ENCODE peak calls at places on chromosomes 12 and 14, in five cellular contexts. M is GM12878, N is K562, P is H1, Q is HepG2. I is an unnamed sample.
A peak's percentile ranks its signal among the peaks of the same experiment; 100 is the strongest.

GRCh38 chr12:3432176-3432742 is 58.7 kb upstream of the PRMT8 start:
- DNase-seq in N (no peak), Q (peak; percentile 14), P (no peak), M (no peak), I (peak; percentile 67)

GRCh38 chr12:116200812-116201211 is 76.7 kb downstream of the MED13L start:
- DNase-seq in M (no peak), Q (no peak), N (peak; percentile 33), P (no peak), I (no peak)

GRCh38 chr12:130100634-130101033 is 61.6 kb upstream of the FZD10 start:
- DNase-seq in N (no peak), Q (no peak), P (no peak), M (no peak), I (no peak)

GRCh38 chr14:32826404-32827082 is 112.1 kb upstream of the NPAS3 start:
- DNase-seq in P (no peak), M (no peak), N (no peak), Q (no peak), I (peak; percentile 61)

GRCh38 chr12:112285600-112286401 is 96.4 kb downstream of the HECTD4 start:
- DNase-seq in Q (peak; percentile 83), M (no peak), P (no peak), N (no peak), I (no peak)

GRCh38 chr12:39824505-39825198 is 205.0 kb upstream of the ABCD2 start:
- DNase-seq in P (no peak), Q (peak; percentile 6), M (no peak), N (no peak), I (no peak)

GRCh38 chr12:59115526-59115925 is 195.2 kb upstream of the LRIG3 start:
- DNase-seq in N (no peak), P (no peak), M (no peak), Q (no peak), I (no peak)

GRCh38 chr12:105759172-105759571 is 379.6 kb downstream of the NUAK1 start:
- DNase-seq in N (peak; percentile 2), P (no peak), Q (no peak), M (no peak), I (no peak)

GRCh38 chr14:105484069-105484996 is 2.4 kb upstream of the CRIP1 start:
- DNase-seq in M (no peak), P (peak; percentile 42), N (no peak), Q (no peak), I (no peak)

GRCh38 chr12:91576432-91576831 is 393.8 kb upstream of the DCN start:
- DNase-seq in M (no peak), Q (no peak), P (no peak), N (no peak), I (no peak)

GRCh38 chr14:103483600-103483999 is 39.0 kb downstream of the CKB start:
- DNase-seq in N (no peak), P (no peak), Q (no peak), M (no peak), I (no peak)

GRCh38 chr14:69484444-69485113 is at the start of gene PLEKHD1:
- DNase-seq in Q (no peak), N (no peak), M (no peak), P (peak; percentile 87), I (peak; percentile 79)

GRCh38 chr14:32635103-32635719 is 303.5 kb upstream of the NPAS3 start:
- DNase-seq in Q (no peak), P (no peak), M (no peak), N (no peak), I (no peak)

GRCh38 chr14:70735043-70735442 is 74.3 kb downstream of the MAP3K9 start:
- DNase-seq in M (no peak), Q (no peak), P (no peak), N (no peak), I (no peak)

GRCh38 chr12:79344855-79345840 is 345.6 kb downstream of the PAWR start:
- DNase-seq in Q (peak; percentile 59), M (peak; percentile 2), N (peak; percentile 41), P (no peak), I (peak; percentile 85)

GRCh38 chr12:121812320-121812871 is 8.6 kb downstream of the SETD1B start:
- DNase-seq in N (peak; percentile 79), Q (no peak), M (no peak), P (peak; percentile 91), I (peak; percentile 89)

GRCh38 chr14:51328089-51328941 is 88.3 kb downstream of the TMX1 start:
- DNase-seq in N (no peak), M (no peak), Q (no peak), P (no peak), I (peak; percentile 11)

GRCh38 chr12:27034607-27035293 is 12.4 kb downstream of the MED21 start:
- DNase-seq in Q (no peak), P (no peak), N (no peak), M (no peak), I (no peak)

GRCh38 chr12:63997198-63997597 is 152.7 kb downstream of the SRGAP1 start:
- DNase-seq in P (no peak), Q (no peak), M (no peak), N (no peak), I (no peak)

GRCh38 chr12:1634590-1635191 is 5.7 kb downstream of the WNT5B start:
- DNase-seq in P (peak; percentile 88), Q (peak; percentile 27), N (peak; percentile 74), M (no peak), I (peak; percentile 91)

GRCh38 chr14:42523656-42524055 is 917.0 kb downstream of the LRFN5 start:
- DNase-seq in Q (no peak), P (no peak), M (peak; percentile 36), N (no peak), I (no peak)

GRCh38 chr12:42320796-42321195 is 5.1 kb downstream of the ZCRB1 start:
- DNase-seq in Q (no peak), N (no peak), P (no peak), M (no peak), I (no peak)

GRCh38 chr12:4169959-4170358 is 103.6 kb upstream of the CCND2 start:
- DNase-seq in N (no peak), M (no peak), P (peak; percentile 28), Q (no peak), I (no peak)

GRCh38 chr14:68519788-68520187 is 273.1 kb downstream of the ZFP36L1 start:
- DNase-seq in Q (no peak), P (no peak), N (no peak), M (no peak), I (no peak)

GRCh38 chr14:89186850-89187376 is 230.1 kb downstream of the FOXN3 start:
- DNase-seq in N (peak; percentile 9), M (no peak), P (no peak), Q (no peak), I (no peak)

GRCh38 chr12:57470286-57470969 is 9.2 kb downstream of the ARHGAP9 start:
- DNase-seq in Q (no peak), P (no peak), N (no peak), M (no peak), I (no peak)

GRCh38 chr12:98416845-98417244 is 98.5 kb upstream of the TMPO start:
- DNase-seq in Q (no peak), P (no peak), N (peak; percentile 52), M (no peak), I (peak; percentile 41)

GRCh38 chr12:19129486-19130223 is at the start of gene PLEKHA5:
- DNase-seq in P (peak; percentile 86), M (no peak), N (peak; percentile 74), Q (peak; percentile 44), I (peak; percentile 81)

GRCh38 chr12:113130457-113131135 is 5.0 kb downstream of the RASAL1 start:
- DNase-seq in P (peak; percentile 78), N (peak; percentile 27), Q (peak; percentile 29), M (no peak), I (peak; percentile 85)

GRCh38 chr12:169528-170360 is 44.2 kb downstream of the SLC6A12 start:
- DNase-seq in M (no peak), P (no peak), Q (no peak), N (no peak), I (peak; percentile 43)

GRCh38 chr12:48858043-48858442 is 6.1 kb upstream of the DDX23 start:
- DNase-seq in P (no peak), N (no peak), M (no peak), Q (no peak), I (no peak)

GRCh38 chr14:59060841-59061240 is 127.6 kb upstream of the DAAM1 start:
- DNase-seq in P (no peak), N (no peak), Q (no peak), M (no peak), I (no peak)

GRCh38 chr12:28611115-28611435 is 420.8 kb downstream of the CCDC91 start:
- DNase-seq in M (no peak), N (no peak), Q (no peak), P (no peak), I (no peak)

GRCh38 chr14:55386037-55386798 is 25.4 kb downstream of the ATG14 start:
- DNase-seq in Q (no peak), N (peak; percentile 33), M (no peak), P (no peak), I (no peak)

GRCh38 chr14:30982583-30982982 is 42.9 kb upstream of the AP4S1 start:
- DNase-seq in N (no peak), P (no peak), M (no peak), Q (no peak), I (no peak)
- TF ChIP-seq CREB1 in N (no peak), P (no peak), M (no peak), Q (no peak), I (no peak)

GRCh38 chr12:132506730-132507538 is 17.0 kb downstream of the FBRSL1 start:
- DNase-seq in Q (no peak), M (no peak), P (no peak), N (peak; percentile 56), I (no peak)

GRCh38 chr12:132506328-132506727 is 16.4 kb downstream of the FBRSL1 start:
- DNase-seq in P (no peak), Q (no peak), N (no peak), M (no peak), I (no peak)

GRCh38 chr12:132505105-132505851 is 15.3 kb downstream of the FBRSL1 start:
- DNase-seq in P (no peak), Q (no peak), M (no peak), N (no peak), I (no peak)

GRCh38 chr12:132507656-132508055 is 17.7 kb downstream of the FBRSL1 start:
- DNase-seq in P (no peak), N (no peak), M (no peak), Q (no peak), I (no peak)

GRCh38 chr12:132505852-132506219 is 15.9 kb downstream of the FBRSL1 start:
- DNase-seq in M (no peak), Q (no peak), N (no peak), P (no peak), I (no peak)
- H3K4me1 ChIP-seq in M (peaks cover 9% of the 10 kb centered on the region), Q (peaks cover 22% of the 10 kb centered on the region), N (peaks cover 18% of the 10 kb centered on the region), P (no peaks in the 10 kb centered on the region), I (peaks cover 21% of the 10 kb centered on the region)

GRCh38 chr12:114562654-114563053 is 121.3 kb downstream of the TBX3 start:
- DNase-seq in Q (no peak), M (no peak), N (no peak), P (peak; percentile 57), I (peak; percentile 40)
- H3K27me3 ChIP-seq in Q (no peaks in the 10 kb centered on the region), M (no peaks in the 10 kb centered on the region), N (no peaks in the 10 kb centered on the region), P (no peaks in the 10 kb centered on the region), I (no peaks in the 10 kb centered on the region)

GRCh38 chr12:67531519-67531918 is 117.0 kb upstream of the DYRK2 start:
- DNase-seq in P (no peak), Q (no peak), M (no peak), N (no peak), I (no peak)

GRCh38 chr12:67533159-67533558 is 115.4 kb upstream of the DYRK2 start:
- DNase-seq in M (no peak), Q (no peak), P (no peak), N (no peak), I (no peak)

GRCh38 chr12:67534046-67534445 is 114.5 kb upstream of the DYRK2 start:
- DNase-seq in Q (no peak), N (no peak), M (no peak), P (no peak), I (no peak)

GRCh38 chr12:67535176-67535575 is 113.4 kb upstream of the DYRK2 start:
- DNase-seq in M (no peak), N (no peak), Q (no peak), P (no peak), I (peak; percentile 39)

GRCh38 chr12:67534671-67535070 is 113.9 kb upstream of the DYRK2 start:
- DNase-seq in Q (no peak), N (no peak), P (no peak), M (no peak), I (no peak)
- TF ChIP-seq CREB1 in Q (no peak), N (no peak), P (no peak), M (no peak), I (no peak)